ENCODE peak calls at places on chromosomes 13 and 19, in six cellular contexts. X is ascending aorta, A is cardiac muscle cell, B is left lung, L is ovary, O is left ventricle myocardium inferior. I is an unnamed sample.
A peak's percentile ranks its signal among the peaks of the same experiment; 100 is the strongest.

GRCh38 chr13:73416093-73416492 is 357.3 kb downstream of the KLF5 start:
- DNase-seq in X (no peak), L (no peak), B (no peak), A (no peak), O (no peak), I (no peak)

GRCh38 chr13:40564342-40564997 is 102.0 kb downstream of the FOXO1 start:
- DNase-seq in X (no peak), B (no peak), O (no peak), A (no peak), L (no peak), I (no peak)

GRCh38 chr13:98927954-98928927 is 49.6 kb downstream of the DOCK9 start:
- DNase-seq in A (no peak), L (no peak), O (no peak), B (no peak), X (no peak), I (no peak)

GRCh38 chr19:48678201-48678600 is 5.4 kb upstream of the NTN5 start:
- DNase-seq in X (no peak), B (no peak), O (no peak), L (no peak), A (no peak), I (peak; percentile 67)

GRCh38 chr13:35994131-35994966 is 136.8 kb downstream of the DCLK1 start:
- DNase-seq in B (no peak), A (no peak), X (peak; percentile 86), O (peak; percentile 45), L (peak; percentile 68), I (peak; percentile 82)

GRCh38 chr19:33298146-33298911 is 4.0 kb downstream of the CEBPA start:
- DNase-seq in O (no peak), X (no peak), A (no peak), B (peak; percentile 94), L (no peak), I (no peak)

GRCh38 chr13:42478531-42479156 is 95.3 kb upstream of the TNFSF11 start:
- DNase-seq in L (no peak), O (no peak), A (peak; percentile 37), B (no peak), X (no peak), I (no peak)

GRCh38 chr19:53808710-53809125 is 15.4 kb downstream of the NLRP12 start:
- DNase-seq in B (no peak), O (no peak), L (no peak), X (no peak), A (peak; percentile 55), I (no peak)

GRCh38 chr19:3604987-3605343 is 1.7 kb downstream of the TBXA2R start:
- DNase-seq in B (no peak), O (no peak), A (no peak), X (no peak), L (no peak), I (no peak)

GRCh38 chr13:110118106-110118505 is 188.9 kb downstream of the COL4A1 start:
- DNase-seq in X (no peak), B (no peak), A (no peak), L (no peak), O (no peak), I (no peak)

GRCh38 chr19:38878575-38879399 is 712 bp upstream of the RINL start:
- DNase-seq in O (no peak), X (no peak), L (no peak), A (no peak), B (peak; percentile 68), I (peak; percentile 52)
- H3K4me1 ChIP-seq in O (peaks cover 17% of the 10 kb centered on the region), X (no peaks in the 10 kb centered on the region), L (no peaks in the 10 kb centered on the region), A (peaks cover 2% of the 10 kb centered on the region), B (peaks cover 8% of the 10 kb centered on the region), I (peaks cover 4% of the 10 kb centered on the region)

DNA sequence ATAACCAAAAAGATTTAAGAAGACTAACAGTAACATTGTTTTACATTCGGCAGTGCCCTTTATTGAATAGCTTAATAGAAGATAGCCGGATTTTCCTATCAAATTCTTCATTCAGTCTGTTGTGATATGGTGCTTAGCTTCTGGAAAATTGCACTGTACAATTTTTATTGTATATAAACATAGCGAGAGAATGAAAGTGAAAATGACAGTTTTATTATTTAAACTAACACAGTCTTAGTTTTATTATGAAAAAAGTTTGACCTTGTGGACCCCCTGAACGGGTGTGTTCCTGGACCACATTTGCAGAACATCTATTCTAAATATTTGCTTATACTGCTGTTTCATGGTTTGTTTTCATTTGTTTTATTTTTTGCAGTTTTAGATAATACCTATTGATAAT is 8.6 kb downstream of the ITM2B start:
- DNase-seq in X (no peak), B (no peak), O (no peak), L (no peak), A (no peak), I (no peak)
- H3K4me1 ChIP-seq in X (peaks cover 23% of the 10 kb centered on the region), B (peaks cover 42% of the 10 kb centered on the region), O (peaks cover 97% of the 10 kb centered on the region), L (peaks cover 3% of the 10 kb centered on the region), A (peaks cover 6% of the 10 kb centered on the region), I (peaks cover 51% of the 10 kb centered on the region)

DNA sequence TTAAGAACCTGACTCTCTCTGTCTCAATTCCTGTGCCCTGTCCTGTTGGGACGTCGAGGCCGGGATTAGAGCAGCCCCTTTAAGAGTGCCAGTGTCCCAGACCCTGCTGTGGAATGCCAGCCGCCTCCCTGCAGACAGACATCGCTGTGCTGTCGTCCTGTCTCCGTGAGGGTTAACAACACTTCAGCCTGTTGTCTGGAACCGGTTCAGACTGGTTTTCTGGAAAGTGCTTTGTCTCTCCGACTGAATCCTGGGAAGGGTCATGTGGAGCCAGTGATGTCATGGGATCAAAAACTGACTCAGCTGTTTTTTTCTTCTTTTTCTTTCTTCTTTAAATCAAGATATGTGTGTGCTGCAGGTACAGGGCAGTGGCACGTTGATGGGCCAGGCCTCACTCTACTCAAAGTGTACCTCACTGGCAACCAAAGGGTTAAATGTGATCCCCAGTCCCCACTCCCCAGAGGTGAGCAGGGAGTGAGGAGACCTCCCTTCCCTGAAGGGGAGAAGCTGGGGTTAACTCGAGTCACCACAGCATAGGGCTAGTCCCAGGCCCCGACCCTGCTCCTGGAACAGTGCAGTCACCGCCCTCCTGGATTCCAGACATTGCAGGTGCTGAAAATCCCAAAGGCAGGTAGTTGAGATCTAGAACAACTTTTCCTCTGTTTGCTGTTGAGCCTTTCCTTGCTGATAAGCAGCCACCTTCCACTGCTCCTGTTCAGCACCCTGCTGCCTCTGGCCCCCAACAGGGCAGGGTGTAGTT is 50.8 kb downstream of the TSSK6 start:
- DNase-seq in B (peak; percentile 48), X (no peak), L (peak; percentile 55), O (no peak), A (peak; percentile 76), I (peak; percentile 67)
- H3K4me1 ChIP-seq in B (peaks cover 46% of the 10 kb centered on the region), X (peaks cover 52% of the 10 kb centered on the region), L (peaks cover 39% of the 10 kb centered on the region), O (peaks cover 54% of the 10 kb centered on the region), A (peaks cover 49% of the 10 kb centered on the region), I (peaks cover 35% of the 10 kb centered on the region)

GRCh38 chr13:94595006-94595942 is 678 bp downstream of the TGDS start:
- DNase-seq in A (peak; percentile 28), X (no peak), B (no peak), L (no peak), O (no peak), I (no peak)
- H3K4me1 ChIP-seq in A (peaks cover 5% of the 10 kb centered on the region), X (peaks cover 14% of the 10 kb centered on the region), B (peaks cover 12% of the 10 kb centered on the region), L (peaks cover 11% of the 10 kb centered on the region), O (peaks cover 34% of the 10 kb centered on the region), I (peaks cover 30% of the 10 kb centered on the region)

GRCh38 chr13:29453657-29454056 is 141.8 kb downstream of the SLC7A1 start:
- DNase-seq in B (no peak), A (no peak), L (no peak), X (no peak), O (no peak), I (no peak)
- H3K4me1 ChIP-seq in B (no peaks in the 10 kb centered on the region), A (no peaks in the 10 kb centered on the region), L (peaks cover 2% of the 10 kb centered on the region), X (no peaks in the 10 kb centered on the region), O (peaks cover 48% of the 10 kb centered on the region), I (no peaks in the 10 kb centered on the region)

GRCh38 chr19:45864629-45865082 is 530 bp downstream of the FOXA3 start:
- DNase-seq in B (peak; percentile 6), A (no peak), X (no peak), L (no peak), O (no peak), I (no peak)
- H3K4me1 ChIP-seq in B (peaks cover 5% of the 10 kb centered on the region), A (no peaks in the 10 kb centered on the region), X (peaks cover 15% of the 10 kb centered on the region), L (peaks cover 4% of the 10 kb centered on the region), O (peaks cover 38% of the 10 kb centered on the region), I (no peaks in the 10 kb centered on the region)

DNA sequence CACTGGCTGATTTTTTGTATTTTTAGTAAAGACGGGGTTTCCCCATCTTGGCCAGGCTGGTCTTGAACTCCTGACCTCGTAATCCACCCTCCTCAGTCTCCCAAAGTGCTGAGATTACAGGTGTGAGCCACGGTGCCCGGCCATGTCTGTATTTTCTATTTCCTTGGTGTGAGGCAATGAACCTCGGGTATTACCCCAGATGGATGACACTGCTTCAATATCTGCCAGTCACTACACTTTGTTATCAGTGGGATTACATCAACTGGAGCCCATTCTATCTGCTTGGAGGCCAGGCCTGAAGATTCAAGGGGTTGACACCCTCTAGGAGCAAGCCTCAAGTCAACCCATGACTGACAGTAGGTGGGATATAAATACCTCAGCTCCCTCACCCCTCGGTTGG is 1.1 kb upstream of the ADGRE1 start:
- DNase-seq in B (no peak), X (no peak), O (no peak), L (no peak), A (no peak), I (no peak)
- H3K4me1 ChIP-seq in B (no peaks in the 10 kb centered on the region), X (no peaks in the 10 kb centered on the region), O (no peaks in the 10 kb centered on the region), L (no peaks in the 10 kb centered on the region), A (no peaks in the 10 kb centered on the region), I (no peaks in the 10 kb centered on the region)

I was measured in pancreas.